ENCODE peak calls at places on chromosome 10, in six cellular contexts. A is H9, F is IMR-90, S is mesendoderm, D is H1, O is neuronal stem cell. Q is an unnamed sample.

GRCh38 chr10:4512557-4513286 is 313.3 kb upstream of the AKR1E2 start:
- DNase-seq in O (no peak), D (no peak), F (peak; percentile 71), S (peak; percentile 56), A (peak; percentile 36), Q (peak; percentile 61)

GRCh38 chr10:26931223-26931622 is 70.5 kb upstream of the ABI1 start:
- DNase-seq in A (peak; percentile 85), O (no peak), F (no peak), S (peak; percentile 74), D (peak; percentile 71), Q (peak; percentile 1)

GRCh38 chr10:71431216-71431944 is 34.7 kb downstream of the CDH23 start:
- DNase-seq in A (no peak), F (no peak), D (peak; percentile 58), O (no peak), S (no peak), Q (no peak)

GRCh38 chr10:88115968-88116367 is 252.5 kb downstream of the PTEN start:
- DNase-seq in F (peak; percentile 88), A (no peak), D (no peak), O (no peak), S (no peak), Q (peak; percentile 40)

GRCh38 chr10:81918766-81919165 is 43.8 kb downstream of the NRG3 start:
- DNase-seq in F (no peak), S (no peak), A (no peak), O (no peak), D (no peak), Q (no peak)

GRCh38 chr10:22325272-22325947 is 4.5 kb downstream of the BMI1 start:
- DNase-seq in D (peak; percentile 88), S (peak; percentile 88), F (peak; percentile 58), A (peak; percentile 86), O (peak; percentile 82), Q (peak; percentile 70)

GRCh38 chr10:1156921-1157614 is 100.9 kb downstream of the WDR37 start:
- DNase-seq in A (no peak), S (no peak), O (no peak), F (no peak), D (peak; percentile 24), Q (no peak)

GRCh38 chr10:97531401-97531985 is 32.8 kb downstream of the UBTD1 start:
- DNase-seq in O (no peak), S (peak; percentile 95), F (peak; percentile 60), D (no peak), A (peak; percentile 46), Q (peak; percentile 73)

GRCh38 chr10:12540341-12540781 is 191.0 kb downstream of the CAMK1D start:
- DNase-seq in O (no peak), S (no peak), F (peak; percentile 38), A (no peak), D (peak; percentile 13), Q (peak; percentile 6)

GRCh38 chr10:78361031-78361430 is 327.4 kb downstream of the RPS24 start:
- DNase-seq in O (no peak), A (no peak), S (no peak), D (no peak), F (no peak), Q (no peak)
- H3K79me1 ChIP-seq in O (no peaks in the 10 kb centered on the region), A (no peaks in the 10 kb centered on the region), S (no peaks in the 10 kb centered on the region), D (no peaks in the 10 kb centered on the region), F (no peaks in the 10 kb centered on the region), Q (no peaks in the 10 kb centered on the region)

DNA sequence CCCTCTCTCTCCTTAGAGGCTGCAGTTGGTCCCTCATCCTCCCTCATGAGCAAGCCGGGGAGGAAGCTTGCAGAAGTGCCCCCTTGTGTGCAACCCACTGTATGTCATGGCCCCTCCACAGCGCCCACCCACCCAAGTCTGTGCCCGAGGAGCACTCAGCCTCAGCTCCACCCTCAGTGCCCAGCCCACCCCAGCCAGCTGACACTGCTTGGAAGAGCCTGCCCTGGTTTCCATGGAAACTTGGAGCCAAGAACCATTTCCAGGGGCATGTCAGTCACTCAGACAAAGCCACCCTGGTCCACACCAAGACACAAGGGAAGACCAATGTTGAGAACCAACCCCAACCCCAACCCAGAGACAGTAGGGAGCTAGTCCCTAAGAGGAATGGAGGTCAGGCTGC is 79.5 kb downstream of the PAX2 start:
- DNase-seq in D (no peak), O (no peak), S (no peak), A (no peak), F (no peak), Q (no peak)
- H3K79me1 ChIP-seq in D (no peaks in the 10 kb centered on the region), O (no peaks in the 10 kb centered on the region), S (no peaks in the 10 kb centered on the region), A (no peaks in the 10 kb centered on the region), F (no peaks in the 10 kb centered on the region), Q (no peaks in the 10 kb centered on the region)

GRCh38 chr10:91144961-91145360 is 75.5 kb upstream of the PCGF5 start:
- DNase-seq in F (no peak), A (no peak), D (no peak), S (no peak), O (no peak), Q (peak; percentile 37)
- H3K79me1 ChIP-seq in F (no peaks in the 10 kb centered on the region), A (no peaks in the 10 kb centered on the region), D (no peaks in the 10 kb centered on the region), S (no peaks in the 10 kb centered on the region), O (no peaks in the 10 kb centered on the region), Q (no peaks in the 10 kb centered on the region)

GRCh38 chr10:131012641-131012985 is 298.9 kb downstream of the TCERG1L start:
- DNase-seq in D (no peak), S (no peak), O (no peak), F (no peak), A (no peak), Q (no peak)
- H3K79me1 ChIP-seq in D (no peaks in the 10 kb centered on the region), S (no peaks in the 10 kb centered on the region), O (no peaks in the 10 kb centered on the region), F (no peaks in the 10 kb centered on the region), A (no peaks in the 10 kb centered on the region), Q (no peaks in the 10 kb centered on the region)

DNA sequence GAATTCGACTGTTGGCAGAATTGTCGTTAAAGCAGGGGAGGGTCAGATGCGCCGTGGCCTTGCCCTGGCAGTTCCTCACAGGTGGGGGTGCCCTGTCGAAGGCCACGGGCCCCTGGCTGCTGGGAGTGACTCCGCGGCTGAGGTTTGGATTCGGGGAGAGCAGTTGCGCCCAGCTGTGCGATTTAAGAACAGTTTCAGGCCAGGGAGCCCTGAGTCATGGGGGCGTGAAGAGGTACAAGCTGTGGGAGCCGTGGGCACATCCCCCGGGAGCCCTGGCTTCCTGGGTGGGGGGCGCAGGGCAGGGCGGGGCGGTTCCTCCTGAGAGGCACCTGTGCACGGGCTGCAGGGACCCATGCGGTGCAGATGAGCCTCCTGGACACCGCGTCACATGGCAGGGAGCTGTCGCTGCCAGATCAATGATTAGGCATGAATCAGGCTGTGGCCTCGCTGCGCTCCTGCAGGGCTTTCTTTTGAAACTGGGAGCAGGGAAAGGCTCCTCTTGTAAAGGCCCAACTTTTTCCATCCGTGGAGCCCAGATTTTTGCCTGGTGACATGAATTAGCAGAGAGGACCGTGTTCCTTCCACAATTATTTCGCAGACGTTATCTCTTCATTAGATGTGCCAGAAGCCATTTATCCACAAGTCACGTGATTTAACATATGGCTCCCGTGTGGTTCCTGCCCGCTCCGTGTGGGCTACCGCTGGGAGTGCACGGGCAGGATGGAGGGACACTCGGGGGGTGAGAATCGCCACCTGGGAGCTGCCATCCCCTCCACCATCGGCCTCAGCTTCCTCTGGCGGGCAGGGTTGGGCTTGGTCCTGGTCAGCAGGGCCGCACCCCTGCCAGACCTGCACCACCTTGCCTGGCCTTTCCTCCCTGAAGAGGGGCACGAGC is 918 bp downstream of the PWWP2B start:
- DNase-seq in S (no peak), O (no peak), F (peak; percentile 47), D (no peak), A (no peak), Q (peak; percentile 69)
- H3K79me1 ChIP-seq in S (peaks cover 5% of the 10 kb centered on the region), O (peaks cover 1% of the 10 kb centered on the region), F (peaks cover 6% of the 10 kb centered on the region), D (no peaks in the 10 kb centered on the region), A (no peaks in the 10 kb centered on the region), Q (peaks cover 36% of the 10 kb centered on the region)

GRCh38 chr10:29240991-29241660 is 47.7 kb upstream of the LYZL1 start:
- DNase-seq in O (no peak), A (no peak), S (peak; percentile 86), F (no peak), D (no peak), Q (no peak)

GRCh38 chr10:29243750-29244149 is 45.1 kb upstream of the LYZL1 start:
- DNase-seq in O (no peak), A (peak; percentile 52), F (no peak), D (peak; percentile 57), S (peak; percentile 68), Q (no peak)

GRCh38 chr10:29239569-29240472 is 49.0 kb upstream of the LYZL1 start:
- DNase-seq in S (peak; percentile 86), F (no peak), A (peak; percentile 75), D (peak; percentile 76), O (no peak), Q (peak; percentile 35)

GRCh38 chr10:29243061-29243460 is 45.8 kb upstream of the LYZL1 start:
- DNase-seq in S (no peak), O (no peak), F (no peak), D (no peak), A (no peak), Q (no peak)

GRCh38 chr10:29241925-29242324 is 46.9 kb upstream of the LYZL1 start:
- DNase-seq in F (no peak), O (no peak), D (no peak), S (no peak), A (no peak), Q (no peak)
- H3K79me1 ChIP-seq in F (no peaks in the 10 kb centered on the region), O (no peaks in the 10 kb centered on the region), D (no peaks in the 10 kb centered on the region), S (no peaks in the 10 kb centered on the region), A (no peaks in the 10 kb centered on the region), Q (no peaks in the 10 kb centered on the region)

GRCh38 chr10:49331431-49331830 is 32.5 kb downstream of the C10orf71 start:
- DNase-seq in F (no peak), S (no peak), A (no peak), O (no peak), D (no peak), Q (no peak)

GRCh38 chr10:49325916-49326783 is 27.2 kb downstream of the C10orf71 start:
- DNase-seq in A (no peak), F (no peak), O (no peak), S (no peak), D (peak; percentile 35), Q (no peak)

GRCh38 chr10:49327036-49327813 is 28.3 kb downstream of the C10orf71 start:
- DNase-seq in F (no peak), S (peak; percentile 13), D (peak; percentile 39), A (no peak), O (no peak), Q (no peak)

GRCh38 chr10:49330127-49330665 is 31.2 kb downstream of the C10orf71 start:
- DNase-seq in O (no peak), D (no peak), A (no peak), S (no peak), F (no peak), Q (no peak)

DNA sequence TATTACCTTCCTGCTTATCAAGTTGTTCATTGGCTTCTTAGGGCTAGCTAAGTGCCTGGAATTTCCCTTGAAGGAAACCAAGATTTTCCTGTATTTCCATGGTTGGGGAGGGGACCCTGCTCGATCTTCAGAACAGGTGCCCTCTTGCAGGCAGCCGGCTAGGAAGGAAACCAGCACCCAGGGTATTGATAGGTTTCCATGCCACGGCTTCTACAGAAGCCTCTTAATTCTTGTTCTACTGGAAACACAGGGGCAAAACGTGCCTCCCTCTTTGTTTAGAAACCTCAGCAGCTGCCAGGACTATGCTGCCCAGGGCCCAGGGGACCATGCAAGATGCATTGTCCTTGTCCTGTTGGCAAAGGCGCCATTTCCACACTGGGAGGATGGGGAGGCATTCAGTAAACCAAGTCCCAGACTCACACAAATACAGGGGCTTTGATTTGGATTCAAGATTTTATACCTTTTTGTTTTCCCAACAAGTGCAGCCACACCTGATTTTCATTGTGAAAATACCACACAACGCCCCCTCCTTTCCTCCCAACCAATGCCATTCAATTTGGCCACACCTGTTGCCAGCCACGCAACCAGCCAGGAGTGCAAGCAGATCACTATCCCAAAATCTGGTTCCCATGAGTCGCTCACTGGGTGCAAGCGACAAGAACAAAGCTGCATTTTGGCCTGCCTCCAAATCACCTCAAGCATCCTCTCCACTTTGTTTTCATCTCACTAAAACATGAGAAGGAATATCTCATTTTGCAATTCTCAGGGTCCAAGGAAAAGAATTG is 29.6 kb downstream of the C10orf71 start:
- DNase-seq in O (no peak), D (peak; percentile 26), A (no peak), F (no peak), S (no peak), Q (no peak)
- H3K79me1 ChIP-seq in O (no peaks in the 10 kb centered on the region), D (no peaks in the 10 kb centered on the region), A (no peaks in the 10 kb centered on the region), F (no peaks in the 10 kb centered on the region), S (no peaks in the 10 kb centered on the region), Q (no peaks in the 10 kb centered on the region)

GRCh38 chr10:29106287-29106686 is 182.6 kb upstream of the LYZL1 start:
- DNase-seq in D (no peak), F (no peak), S (no peak), A (no peak), O (no peak), Q (peak; percentile 8)
- H3K79me1 ChIP-seq in D (no peaks in the 10 kb centered on the region), F (no peaks in the 10 kb centered on the region), S (no peaks in the 10 kb centered on the region), A (no peaks in the 10 kb centered on the region), O (no peaks in the 10 kb centered on the region), Q (no peaks in the 10 kb centered on the region)